ENCODE peak calls at places on chromosome 3, in six cellular contexts. One of them, this sample, is unnamed.

GRCh38 chr3:53547327-53547726 is 52.9 kb downstream of the CACNA1D start:
- DNase-seq in CD8-positive, alpha-beta T cell: no peak
- DNase-seq in SK-N-SH: no peak
- DNase-seq in A673: no peak
- DNase-seq in fibroblast of pulmonary artery: no peak
- DNase-seq in AG04449: no peak
- DNase-seq in this sample: no peak

GRCh38 chr3:16516695-16517481 is 3.4 kb upstream of the RFTN1 start:
- DNase-seq in CD8-positive, alpha-beta T cell: no peak
- DNase-seq in SK-N-SH: peak
- DNase-seq in A673: peak
- DNase-seq in fibroblast of pulmonary artery: peak
- DNase-seq in AG04449: no peak
- DNase-seq in this sample: no peak

GRCh38 chr3:45043715-45044299 is 17.7 kb downstream of the CLEC3B start:
- DNase-seq in CD8-positive, alpha-beta T cell: no peak
- DNase-seq in SK-N-SH: no peak
- DNase-seq in A673: peak
- DNase-seq in fibroblast of pulmonary artery: peak
- DNase-seq in AG04449: peak
- DNase-seq in this sample: no peak

GRCh38 chr3:24579008-24579407 is 84.4 kb upstream of the THRB start:
- DNase-seq in CD8-positive, alpha-beta T cell: no peak
- DNase-seq in SK-N-SH: peak
- DNase-seq in A673: no peak
- DNase-seq in fibroblast of pulmonary artery: no peak
- DNase-seq in AG04449: no peak
- DNase-seq in this sample: no peak

GRCh38 chr3:149016669-149017541 is 25.6 kb downstream of the GYG1 start:
- DNase-seq in CD8-positive, alpha-beta T cell: no peak
- DNase-seq in SK-N-SH: no peak
- DNase-seq in A673: no peak
- DNase-seq in fibroblast of pulmonary artery: peak
- DNase-seq in AG04449: peak
- DNase-seq in this sample: no peak

GRCh38 chr3:179528786-179529185 is 33.9 kb upstream of the ACTL6A start:
- DNase-seq in CD8-positive, alpha-beta T cell: no peak
- DNase-seq in SK-N-SH: no peak
- DNase-seq in A673: no peak
- DNase-seq in fibroblast of pulmonary artery: no peak
- DNase-seq in AG04449: no peak
- DNase-seq in this sample: no peak

GRCh38 chr3:131812433-131812832 is 222.4 kb downstream of the CPNE4 start:
- DNase-seq in CD8-positive, alpha-beta T cell: no peak
- DNase-seq in SK-N-SH: no peak
- DNase-seq in A673: peak
- DNase-seq in fibroblast of pulmonary artery: no peak
- DNase-seq in AG04449: no peak
- DNase-seq in this sample: no peak

GRCh38 chr3:193894121-193894863 is 241.7 kb upstream of the HES1 start:
- DNase-seq in CD8-positive, alpha-beta T cell: no peak
- DNase-seq in SK-N-SH: no peak
- DNase-seq in A673: peak
- DNase-seq in fibroblast of pulmonary artery: no peak
- DNase-seq in AG04449: no peak
- DNase-seq in this sample: no peak

GRCh38 chr3:39412668-39413260 is 6.2 kb downstream of the RPSA start:
- DNase-seq in CD8-positive, alpha-beta T cell: no peak
- DNase-seq in SK-N-SH: no peak
- DNase-seq in A673: no peak
- DNase-seq in fibroblast of pulmonary artery: no peak
- DNase-seq in AG04449: no peak
- DNase-seq in this sample: no peak

GRCh38 chr3:140552403-140552802 is 125.5 kb upstream of the TRIM42 start:
- DNase-seq in CD8-positive, alpha-beta T cell: no peak
- DNase-seq in SK-N-SH: no peak
- DNase-seq in A673: no peak
- DNase-seq in fibroblast of pulmonary artery: no peak
- DNase-seq in AG04449: no peak
- DNase-seq in this sample: no peak
- TF ChIP-seq CTCF in CD8-positive, alpha-beta T cell: no peak
- TF ChIP-seq CTCF in SK-N-SH: no peak
- TF ChIP-seq CTCF in A673: no peak
- TF ChIP-seq CTCF in fibroblast of pulmonary artery: no peak
- TF ChIP-seq CTCF in AG04449: no peak
- TF ChIP-seq CTCF in this sample: no peak

GRCh38 chr3:34387831-34388564 is 589.6 kb downstream of the PDCD6IP start:
- DNase-seq in CD8-positive, alpha-beta T cell: no peak
- DNase-seq in SK-N-SH: no peak
- DNase-seq in A673: no peak
- DNase-seq in fibroblast of pulmonary artery: no peak
- DNase-seq in AG04449: no peak
- DNase-seq in this sample: no peak
- TF ChIP-seq CTCF in CD8-positive, alpha-beta T cell: no peak
- TF ChIP-seq CTCF in SK-N-SH: no peak
- TF ChIP-seq CTCF in A673: peak
- TF ChIP-seq CTCF in fibroblast of pulmonary artery: no peak
- TF ChIP-seq CTCF in AG04449: no peak
- TF ChIP-seq CTCF in this sample: no peak

GRCh38 chr3:47420511-47421484 is 40.0 kb downstream of the PTPN23 start:
- DNase-seq in CD8-positive, alpha-beta T cell: peak
- DNase-seq in SK-N-SH: peak
- DNase-seq in A673: peak
- DNase-seq in fibroblast of pulmonary artery: peak
- DNase-seq in AG04449: peak
- DNase-seq in this sample: peak

GRCh38 chr3:47423548-47424145 is 42.8 kb downstream of the PTPN23 start:
- DNase-seq in CD8-positive, alpha-beta T cell: no peak
- DNase-seq in SK-N-SH: no peak
- DNase-seq in A673: no peak
- DNase-seq in fibroblast of pulmonary artery: no peak
- DNase-seq in AG04449: no peak
- DNase-seq in this sample: no peak

GRCh38 chr3:47420044-47420430 is 39.2 kb downstream of the PTPN23 start:
- DNase-seq in CD8-positive, alpha-beta T cell: no peak
- DNase-seq in SK-N-SH: peak
- DNase-seq in A673: no peak
- DNase-seq in fibroblast of pulmonary artery: no peak
- DNase-seq in AG04449: no peak
- DNase-seq in this sample: no peak

GRCh38 chr3:47422743-47423142 is 41.9 kb downstream of the PTPN23 start:
- DNase-seq in CD8-positive, alpha-beta T cell: no peak
- DNase-seq in SK-N-SH: no peak
- DNase-seq in A673: no peak
- DNase-seq in fibroblast of pulmonary artery: no peak
- DNase-seq in AG04449: no peak
- DNase-seq in this sample: no peak

DNA sequence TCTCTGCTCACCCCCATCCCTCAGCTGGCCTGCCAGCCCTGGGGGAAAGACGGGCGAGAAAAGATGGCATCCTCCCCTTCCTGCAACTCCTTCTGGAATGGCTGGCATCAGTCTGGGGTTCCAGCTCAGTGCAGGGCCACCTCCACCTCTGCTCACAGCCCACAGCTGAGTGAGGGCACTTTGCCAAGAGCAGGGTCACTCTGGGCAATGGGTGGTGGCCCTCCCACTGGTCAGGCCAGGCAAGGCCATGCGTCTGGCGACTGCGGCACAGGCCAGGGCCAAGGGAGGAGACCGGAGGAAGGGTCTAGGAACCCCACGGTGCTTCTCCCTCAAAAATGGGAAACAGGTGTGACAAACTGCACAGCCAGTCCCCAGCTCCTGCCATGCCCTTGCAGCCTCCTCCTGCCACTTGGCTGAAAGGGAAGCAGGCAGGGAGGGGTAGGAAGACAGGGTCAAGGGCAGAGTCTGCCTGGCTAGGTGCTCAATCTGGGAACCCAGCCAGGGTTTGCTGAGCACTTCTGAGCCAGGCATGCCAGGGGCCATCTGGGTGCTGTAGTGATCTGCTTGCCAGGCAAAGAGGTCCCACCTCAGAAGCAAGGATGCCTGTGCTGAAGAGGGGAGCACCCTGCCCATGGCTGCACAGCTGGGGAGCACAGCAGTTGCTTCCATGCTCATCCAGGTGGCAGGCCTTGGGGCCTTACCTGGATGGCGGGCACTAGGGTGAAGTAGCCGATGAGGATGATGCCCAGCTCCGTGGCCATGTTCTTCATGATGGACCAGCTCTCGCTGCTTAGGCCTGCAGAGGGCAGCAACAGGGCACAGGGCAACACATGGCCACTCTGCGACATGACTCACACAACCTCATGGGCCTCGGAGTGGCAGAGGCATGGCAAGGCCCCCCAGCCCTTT is 41.2 kb downstream of the PTPN23 start:
- DNase-seq in CD8-positive, alpha-beta T cell: no peak
- DNase-seq in SK-N-SH: peak
- DNase-seq in A673: no peak
- DNase-seq in fibroblast of pulmonary artery: peak
- DNase-seq in AG04449: no peak
- DNase-seq in this sample: no peak
- TF ChIP-seq CTCF in CD8-positive, alpha-beta T cell: no peak
- TF ChIP-seq CTCF in SK-N-SH: peak
- TF ChIP-seq CTCF in A673: no peak
- TF ChIP-seq CTCF in fibroblast of pulmonary artery: peak
- TF ChIP-seq CTCF in AG04449: peak
- TF ChIP-seq CTCF in this sample: peak

GRCh38 chr3:5787863-5788488 is 600.5 kb downstream of the EDEM1 start:
- DNase-seq in CD8-positive, alpha-beta T cell: no peak
- DNase-seq in SK-N-SH: peak
- DNase-seq in A673: peak
- DNase-seq in fibroblast of pulmonary artery: no peak
- DNase-seq in AG04449: no peak
- DNase-seq in this sample: no peak
- TF ChIP-seq CTCF in CD8-positive, alpha-beta T cell: no peak
- TF ChIP-seq CTCF in SK-N-SH: peak
- TF ChIP-seq CTCF in A673: peak
- TF ChIP-seq CTCF in fibroblast of pulmonary artery: no peak
- TF ChIP-seq CTCF in AG04449: no peak
- TF ChIP-seq CTCF in this sample: peak

GRCh38 chr3:13200951-13201350 is 127.7 kb upstream of the IQSEC1 start:
- DNase-seq in CD8-positive, alpha-beta T cell: no peak
- DNase-seq in SK-N-SH: peak
- DNase-seq in A673: no peak
- DNase-seq in fibroblast of pulmonary artery: no peak
- DNase-seq in AG04449: no peak
- DNase-seq in this sample: no peak
- TF ChIP-seq CTCF in CD8-positive, alpha-beta T cell: no peak
- TF ChIP-seq CTCF in SK-N-SH: peak
- TF ChIP-seq CTCF in A673: peak
- TF ChIP-seq CTCF in fibroblast of pulmonary artery: no peak
- TF ChIP-seq CTCF in AG04449: no peak
- TF ChIP-seq CTCF in this sample: peak